ENCODE peak calls at places on chromosomes 4 and X, in six cellular contexts. I is right atrium auricular region, Y is brain microvascular endothelial cell, R is fibroblast of lung, N is hepatocyte, J is ovary. W is an unnamed sample.

GRCh38 chr4:4860803-4861591 is 1.5 kb downstream of the MSX1 start:
- DNase-seq in I (no peak), Y (peak), R (no peak), N (peak), J (no peak), W (peak)

GRCh38 chr4:42371306-42372063 is 25.8 kb upstream of the SHISA3 start:
- DNase-seq in I (no peak), Y (peak), R (peak), N (peak), J (no peak), W (peak)

GRCh38 chr4:7051144-7051495 is 7.9 kb downstream of the TADA2B start:
- DNase-seq in I (no peak), Y (no peak), R (no peak), N (no peak), J (no peak), W (no peak)

GRCh38 chrX:154717824-154718223 is 33.1 kb downstream of the GAB3 start:
- DNase-seq in I (no peak), Y (peak), R (peak), N (no peak), J (no peak), W (no peak)

GRCh38 chrX:151912221-151912620 is 468 bp upstream of the MAGEA4 start:
- DNase-seq in I (no peak), Y (no peak), R (no peak), N (no peak), J (no peak), W (no peak)

GRCh38 chr4:47704693-47705325 is 133.1 kb downstream of the CORIN start:
- DNase-seq in I (no peak), Y (peak), R (peak), N (peak), J (no peak), W (peak)

GRCh38 chr4:1402516-1403101 is 3.6 kb downstream of the NKX1-1 start:
- DNase-seq in I (no peak), Y (no peak), R (no peak), N (peak), J (peak), W (no peak)

GRCh38 chrX:103573205-103573604 is 12.1 kb upstream of the TCEAL4 start:
- DNase-seq in I (no peak), Y (no peak), R (no peak), N (no peak), J (no peak), W (no peak)

GRCh38 chr4:152577708-152578421 is 42.0 kb upstream of the FBXW7 start:
- DNase-seq in I (no peak), Y (no peak), R (no peak), N (no peak), J (no peak), W (no peak)

GRCh38 chrX:106894392-106894909 is 8.7 kb downstream of the RIPPLY1 start:
- DNase-seq in I (no peak), Y (peak), R (peak), N (peak), J (peak), W (peak)

GRCh38 chr4:69058410-69059059 is 37.7 kb upstream of the UGT2B7 start:
- DNase-seq in I (no peak), Y (no peak), R (no peak), N (no peak), J (no peak), W (no peak)
- H3K27ac ChIP-seq in I (no peak), Y (no peak), R (no peak), N (peak), J (no peak), W (no peak)

GRCh38 chrX:79704325-79704724 is 310.2 kb upstream of the TBX22 start:
- DNase-seq in I (no peak), Y (no peak), R (no peak), N (no peak), J (no peak), W (no peak)
- H3K4me3 ChIP-seq in I (no peak), Y (no peak), R (no peak), N (no peak), J (no peak), W (no peak)

GRCh38 chrX:29518100-29518499 is 697.3 kb upstream of the MAGEB2 start:
- DNase-seq in I (no peak), Y (no peak), R (no peak), N (no peak), J (no peak), W (no peak)
- TF ChIP-seq CTCF in I (no peak), Y (no peak), R (no peak), N (no peak), J (no peak), W (no peak)

GRCh38 chr4:185779520-185779919 is 32.5 kb downstream of the SORBS2 start:
- DNase-seq in I (no peak), Y (peak), R (peak), N (no peak), J (no peak), W (no peak)

GRCh38 chr4:185774815-185775684 is 36.9 kb downstream of the SORBS2 start:
- DNase-seq in I (no peak), Y (peak), R (peak), N (peak), J (peak), W (peak)

GRCh38 chr4:185775792-185776555 is 36.0 kb downstream of the SORBS2 start:
- DNase-seq in I (no peak), Y (no peak), R (peak), N (no peak), J (no peak), W (peak)

GRCh38 chr4:185780472-185780871 is 31.5 kb downstream of the SORBS2 start:
- DNase-seq in I (no peak), Y (no peak), R (no peak), N (no peak), J (no peak), W (no peak)

DNA sequence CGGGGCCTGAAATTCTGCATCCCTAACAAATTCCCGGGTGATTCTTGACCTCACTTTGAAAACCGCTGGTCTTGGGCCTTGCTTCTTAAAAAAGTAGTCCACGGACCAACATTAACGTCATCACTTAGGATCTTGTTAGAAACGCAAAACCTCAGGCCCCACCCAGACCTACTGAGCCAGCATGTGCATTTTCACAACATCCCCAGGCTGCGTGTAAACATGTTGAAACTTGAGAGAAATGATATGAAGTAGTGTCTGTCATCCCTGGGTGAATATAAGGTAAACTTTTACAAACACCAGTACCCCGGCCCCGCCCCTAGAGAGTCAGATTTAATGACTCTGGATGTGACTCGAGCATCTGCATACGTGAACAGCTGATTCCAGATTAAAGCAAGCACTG is 33.7 kb downstream of the SORBS2 start:
- DNase-seq in I (no peak), Y (peak), R (no peak), N (no peak), J (no peak), W (peak)
- H3K27ac ChIP-seq in I (peak), Y (peak), R (no peak), N (no peak), J (no peak), W (peak)

DNA sequence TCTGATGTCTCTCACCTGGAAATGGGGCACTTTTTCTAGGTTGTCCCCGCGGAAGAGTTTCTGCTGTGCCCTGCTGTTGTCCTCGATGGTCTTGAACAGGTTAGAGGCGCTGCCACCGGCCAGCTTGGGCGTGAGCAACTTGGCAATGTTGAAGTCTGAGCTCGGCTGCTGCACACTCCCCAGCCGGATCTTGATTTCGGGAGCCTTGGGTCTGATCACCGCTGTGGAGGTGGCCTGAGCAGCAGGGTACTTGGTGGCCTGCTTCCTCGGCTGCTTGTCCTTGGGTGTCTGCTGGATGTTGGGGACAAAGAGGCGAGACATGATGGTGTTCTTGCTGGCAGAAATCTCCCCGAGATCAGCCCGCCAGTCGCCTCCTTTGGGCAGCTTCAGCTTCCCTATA is 6.3 kb downstream of the C4orf54 start:
- DNase-seq in I (no peak), Y (no peak), R (no peak), N (no peak), J (no peak), W (no peak)
- H3K4me3 ChIP-seq in I (no peak), Y (no peak), R (no peak), N (no peak), J (no peak), W (no peak)

GRCh38 chr4:143035661-143036060 is 149.1 kb upstream of the USP38 start:
- DNase-seq in I (no peak), Y (no peak), R (no peak), N (no peak), J (no peak), W (no peak)
- TF ChIP-seq CTCF in I (no peak), Y (no peak), R (no peak), N (no peak), J (no peak), W (no peak)

GRCh38 chr4:86927843-86928395 is 6.9 kb upstream of the AFF1 start:
- DNase-seq in I (peak), Y (peak), R (peak), N (peak), J (no peak), W (no peak)
- H3K27ac ChIP-seq in I (peak), Y (peak), R (peak), N (peak), J (no peak), W (no peak)

GRCh38 chrX:119478504-119478903 is 10.3 kb downstream of the SLC25A5 start:
- DNase-seq in I (no peak), Y (no peak), R (no peak), N (no peak), J (no peak), W (no peak)
- H3K4me3 ChIP-seq in I (no peak), Y (no peak), R (no peak), N (no peak), J (no peak), W (no peak)

GRCh38 chr4:113394730-113395530 is 345.5 kb downstream of the ANK2 start:
- DNase-seq in I (no peak), Y (peak), R (peak), N (peak), J (no peak), W (peak)
- TF ChIP-seq CTCF in I (peak), Y (peak), R (peak), N (peak), J (peak), W (peak)

GRCh38 chr4:86919824-86920223 is 15.0 kb upstream of the AFF1 start:
- DNase-seq in I (no peak), Y (peak), R (peak), N (no peak), J (no peak), W (peak)

GRCh38 chr4:86916392-86916791 is 18.4 kb upstream of the AFF1 start:
- DNase-seq in I (no peak), Y (no peak), R (no peak), N (no peak), J (no peak), W (no peak)

GRCh38 chr4:86917212-86918039 is 17.4 kb upstream of the AFF1 start:
- DNase-seq in I (no peak), Y (no peak), R (no peak), N (no peak), J (no peak), W (no peak)

GRCh38 chr4:86921608-86922252 is 13.1 kb upstream of the AFF1 start:
- DNase-seq in I (no peak), Y (no peak), R (no peak), N (no peak), J (no peak), W (peak)

DNA sequence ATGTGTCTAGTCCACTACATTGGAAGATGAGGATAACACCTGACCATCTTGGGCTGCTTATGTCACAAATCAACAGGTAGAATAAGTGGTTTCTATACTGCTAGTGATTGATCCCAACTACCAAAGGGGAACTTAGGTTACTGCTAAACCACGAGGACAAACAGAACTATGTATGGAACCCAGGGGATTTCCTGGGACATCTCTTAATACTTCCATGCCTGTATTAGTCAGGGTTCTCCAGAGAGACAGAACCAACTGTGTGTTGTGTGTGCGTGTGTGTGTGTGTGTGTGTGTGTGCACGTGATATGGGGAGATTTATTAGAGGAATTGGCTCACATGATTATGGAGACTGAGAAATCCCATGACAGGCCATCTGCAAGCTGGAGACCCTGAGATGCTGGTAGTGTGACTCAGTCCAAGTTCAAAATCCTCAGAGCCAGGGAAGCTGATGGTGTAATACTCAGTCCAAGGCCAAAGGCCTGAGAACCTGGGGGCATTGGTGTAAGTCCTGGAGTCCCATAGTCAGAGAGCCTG is 16.2 kb upstream of the AFF1 start:
- DNase-seq in I (no peak), Y (peak), R (peak), N (peak), J (no peak), W (no peak)
- H3K27ac ChIP-seq in I (no peak), Y (peak), R (no peak), N (peak), J (no peak), W (no peak)

W was measured in cardiac muscle cell.